ENCODE peak calls at places on chromosomes 13 and 19, in four cellular contexts. I is CD8-positive, alpha-beta T cell; P is gastrocnemius medialis; W is psoas muscle. S is an unnamed sample.
A peak's percentile ranks its signal among the peaks of the same experiment; 100 is the strongest.

GRCh38 chr13:98216135-98216565 is 39.1 kb upstream of the RNF113B start:
- ATAC-seq in I (no peak), P (no peak), W (peak; percentile 26), S (no peak)

GRCh38 chr13:77218274-77218673 is 108.6 kb downstream of the MYCBP2 start:
- ATAC-seq in I (no peak), P (no peak), W (no peak), S (no peak)

GRCh38 chr13:27792393-27793218 is at the start of gene GSX1:
- ATAC-seq in I (peak; percentile 79), P (no peak), W (peak; percentile 86), S (peak; percentile 71)

GRCh38 chr19:13978306-13978705 is 26.0 kb downstream of the DCAF15 start:
- ATAC-seq in I (peak; percentile 46), P (no peak), W (peak; percentile 43), S (peak; percentile 87)

GRCh38 chr19:46040952-46041500 is at the start of gene IGFL4:
- ATAC-seq in I (no peak), P (no peak), W (no peak), S (no peak)

GRCh38 chr13:96091164-96091931 is 1.4 kb downstream of the HS6ST3 start:
- ATAC-seq in I (no peak), P (peak; percentile 35), W (no peak), S (peak; percentile 31)

GRCh38 chr13:102276479-102276878 is 125.4 kb downstream of the FGF14 start:
- ATAC-seq in I (no peak), P (no peak), W (no peak), S (no peak)

GRCh38 chr13:97101912-97102311 is 107.6 kb upstream of the OXGR1 start:
- ATAC-seq in I (no peak), P (no peak), W (no peak), S (no peak)

GRCh38 chr19:33681081-33681680 is 59.4 kb downstream of the CHST8 start:
- ATAC-seq in I (no peak), P (no peak), W (no peak), S (no peak)

GRCh38 chr13:40149611-40150283 is 494.3 kb downstream of the COG6 start:
- ATAC-seq in I (no peak), P (peak; percentile 81), W (peak; percentile 55), S (peak; percentile 88)

GRCh38 chr13:40895715-40896184 is 106.3 kb downstream of the SLC25A15 start:
- ATAC-seq in I (no peak), P (no peak), W (no peak), S (no peak)

GRCh38 chr19:47231215-47232054 is 436 bp upstream of the BBC3 start:
- ATAC-seq in I (peak; percentile 54), P (peak; percentile 40), W (peak; percentile 48), S (peak; percentile 54)

GRCh38 chr13:111993701-111994100 is 73.2 kb upstream of the SOX1 start:
- ATAC-seq in I (no peak), P (no peak), W (no peak), S (no peak)

GRCh38 chr13:94640676-94641075 is 39.0 kb downstream of the GPR180 start:
- ATAC-seq in I (no peak), P (no peak), W (no peak), S (no peak)

GRCh38 chr19:49073514-49074378 is 1.2 kb upstream of the KCNA7 start:
- ATAC-seq in I (no peak), P (peak; percentile 72), W (peak; percentile 82), S (no peak)

GRCh38 chr13:28981530-28981929 is 161.4 kb downstream of the MTUS2 start:
- ATAC-seq in I (no peak), P (no peak), W (no peak), S (no peak)

GRCh38 chr13:20064128-20064527 is 96.7 kb downstream of the GJA3 start:
- ATAC-seq in I (no peak), P (no peak), W (no peak), S (no peak)

GRCh38 chr13:43180837-43181236 is 157.5 kb downstream of the DNAJC15 start:
- ATAC-seq in I (no peak), P (no peak), W (no peak), S (no peak)

GRCh38 chr13:42497798-42498197 is 76.2 kb upstream of the TNFSF11 start:
- ATAC-seq in I (no peak), P (no peak), W (no peak), S (no peak)

GRCh38 chr13:39815345-39816111 is 160.1 kb downstream of the COG6 start:
- ATAC-seq in I (no peak), P (no peak), W (no peak), S (peak; percentile 8)

GRCh38 chr19:41334793-41335192 is 18.9 kb downstream of the TGFB1 start:
- ATAC-seq in I (no peak), P (no peak), W (no peak), S (no peak)

GRCh38 chr13:111966969-111967368 is 100.0 kb upstream of the SOX1 start:
- ATAC-seq in I (no peak), P (no peak), W (no peak), S (no peak)

GRCh38 chr13:80386592-80386991 is 45.7 kb upstream of the SPRY2 start:
- ATAC-seq in I (no peak), P (no peak), W (no peak), S (no peak)

GRCh38 chr13:50224534-50224933 is 209.3 kb downstream of the KCNRG start:
- ATAC-seq in I (no peak), P (no peak), W (no peak), S (no peak)

DNA sequence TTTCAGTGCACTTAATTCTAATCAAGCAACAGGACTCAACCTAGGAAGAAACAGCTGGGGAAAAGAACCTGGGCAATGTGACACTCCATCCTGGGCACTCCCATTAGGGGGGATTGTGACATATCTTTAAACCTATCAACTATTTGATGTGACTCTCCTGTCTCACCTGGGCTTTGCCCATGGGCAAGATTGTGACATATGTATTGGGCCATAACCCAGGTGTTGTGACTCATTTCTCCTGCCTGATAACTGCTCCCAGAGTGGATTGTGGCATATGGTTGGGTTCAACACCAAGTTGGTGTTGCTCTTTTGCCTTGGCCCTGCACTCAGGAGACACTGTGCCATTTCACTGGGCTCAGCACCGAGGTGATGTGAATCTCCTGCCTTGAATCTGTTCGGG is 82.6 kb downstream of the ZNF723 start:
- ATAC-seq in I (no peak), P (no peak), W (no peak), S (no peak)
- H3K27ac ChIP-seq in I (no peak overlapping the region), P (no peak overlapping the region), W (no peak overlapping the region), S (no peak overlapping the region)

DNA sequence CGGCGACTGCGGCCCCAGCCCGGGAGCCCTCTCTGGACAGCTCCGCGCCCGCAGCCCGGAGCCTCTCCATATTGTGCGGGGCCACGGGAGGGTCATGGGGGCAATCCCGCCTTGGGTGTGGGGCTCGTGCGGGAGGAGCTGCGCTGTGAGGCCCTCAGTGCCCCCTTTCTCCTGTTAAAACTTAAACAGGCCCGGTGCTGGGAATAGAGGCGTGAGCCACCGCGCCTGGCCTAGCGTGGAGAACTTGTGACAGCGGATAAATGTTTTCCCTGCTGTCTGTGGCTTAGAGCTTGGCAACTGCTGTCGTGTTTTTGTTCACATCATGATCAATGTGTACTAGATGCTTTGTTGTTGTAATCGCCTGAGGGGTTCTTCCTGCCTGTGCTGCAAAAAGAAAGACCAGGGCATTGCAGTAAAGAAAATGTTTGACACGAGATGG is 588 bp downstream of the ZNF844 start:
- ATAC-seq in I (peak; percentile 23), P (peak; percentile 51), W (peak; percentile 39), S (peak; percentile 17)
- H3K27ac ChIP-seq in I (peak overlapping the region; percentile 69), P (peak overlapping the region; percentile 97), W (peak overlapping the region; percentile 97), S (peak overlapping the region; percentile 97)

GRCh38 chr19:35320285-35320706 is 8.7 kb upstream of the CD22 start:
- ATAC-seq in I (no peak), P (no peak), W (no peak), S (no peak)
- H3K27ac ChIP-seq in I (no peak overlapping the region), P (no peak overlapping the region), W (no peak overlapping the region), S (no peak overlapping the region)

GRCh38 chr19:35720163-35720524 is 2.3 kb downstream of the KMT2B start:
- ATAC-seq in I (no peak), P (no peak), W (no peak), S (no peak)

GRCh38 chr19:35722897-35723296 is 5.1 kb downstream of the KMT2B start:
- ATAC-seq in I (no peak), P (no peak), W (no peak), S (no peak)

GRCh38 chr19:35720648-35721047 is 2.8 kb downstream of the KMT2B start:
- ATAC-seq in I (no peak), P (no peak), W (no peak), S (no peak)

GRCh38 chr19:35722461-35722860 is 4.7 kb downstream of the KMT2B start:
- ATAC-seq in I (no peak), P (no peak), W (no peak), S (no peak)

GRCh38 chr19:35721374-35721773 is 3.6 kb downstream of the KMT2B start:
- ATAC-seq in I (no peak), P (no peak), W (no peak), S (no peak)
- H3K27ac ChIP-seq in I (no peak overlapping the region), P (no peak overlapping the region), W (no peak overlapping the region), S (no peak overlapping the region)

DNA sequence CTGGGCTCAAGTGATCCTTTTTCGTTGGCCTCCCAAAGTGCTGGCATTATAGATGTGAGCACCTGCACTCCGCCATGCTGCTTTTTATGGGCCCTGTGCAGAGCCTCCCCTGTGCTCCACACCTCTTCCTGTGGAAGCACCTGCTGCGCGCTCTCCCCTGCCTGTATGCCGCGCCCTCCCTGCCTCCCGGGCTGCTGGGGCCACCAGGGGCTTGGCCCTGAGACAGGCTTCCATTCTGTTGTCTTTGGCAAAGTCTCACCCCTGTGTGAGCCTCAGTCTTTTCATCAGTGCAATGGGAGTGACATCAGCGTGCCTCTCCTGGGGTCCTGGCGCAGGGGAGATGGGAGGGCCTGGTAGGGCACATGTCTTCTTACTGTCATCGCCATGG is 1.3 kb downstream of the FAM174C start:
- ATAC-seq in I (no peak), P (no peak), W (no peak), S (no peak)
- H3K27ac ChIP-seq in I (peak overlapping the region; percentile 84), P (peak overlapping the region; percentile 99), W (peak overlapping the region; percentile 99), S (peak overlapping the region; percentile 94)

GRCh38 chr19:58520257-58520599 is 618 bp upstream of the ZBTB45 start:
- ATAC-seq in I (no peak), P (no peak), W (no peak), S (no peak)

GRCh38 chr19:58519087-58519354 is 589 bp downstream of the ZBTB45 start:
- ATAC-seq in I (peak; percentile 14), P (peak; percentile 40), W (peak; percentile 50), S (peak; percentile 63)

GRCh38 chr19:58516964-58517833 is 2.4 kb downstream of the ZBTB45 start:
- ATAC-seq in I (no peak), P (no peak), W (no peak), S (no peak)

GRCh38 chr19:58519355-58520256 is at the start of gene ZBTB45:
- ATAC-seq in I (peak; percentile 80), P (peak; percentile 93), W (peak; percentile 91), S (peak; percentile 91)

DNA sequence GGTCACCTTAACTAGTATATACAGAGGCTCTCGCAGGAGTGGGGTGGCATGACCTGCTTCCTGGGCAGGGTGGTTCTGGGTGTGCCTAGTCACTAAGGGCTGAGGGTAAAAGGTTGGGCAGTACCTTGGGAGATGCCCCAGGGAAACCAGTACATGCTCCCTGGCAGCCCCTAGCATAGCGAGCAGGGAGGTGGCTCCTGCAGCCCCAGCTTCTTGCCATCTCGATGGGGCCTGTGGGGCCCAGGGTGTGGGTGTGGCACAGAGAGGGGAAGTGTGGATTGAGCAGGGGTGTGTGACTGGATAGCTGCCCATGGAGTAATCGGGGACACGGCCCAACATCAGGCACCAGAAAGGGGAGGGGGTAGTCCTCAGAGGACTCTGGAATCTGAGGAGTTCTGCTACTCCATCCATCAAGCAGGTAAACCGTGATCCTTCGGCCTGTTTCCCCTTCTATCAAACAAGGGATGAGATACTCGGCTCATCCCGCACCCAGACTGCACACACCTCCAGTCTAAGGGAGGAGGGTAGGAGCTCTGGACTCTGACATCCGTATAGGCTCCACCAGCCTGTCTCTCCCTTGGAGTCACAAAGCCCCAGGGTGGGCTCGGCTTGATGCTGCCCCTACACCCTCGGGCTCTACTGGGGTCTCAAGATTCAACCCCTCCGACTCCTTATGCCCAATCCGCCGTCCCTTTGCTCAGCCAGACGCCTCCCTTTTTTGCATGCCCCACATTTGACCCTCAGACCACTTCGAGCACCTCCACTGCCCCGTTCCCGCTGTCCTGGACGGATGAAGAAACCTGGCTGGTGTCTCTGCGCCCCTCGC is 1.1 kb downstream of the ZBTB45 start:
- ATAC-seq in I (no peak), P (no peak), W (no peak), S (no peak)
- H3K27ac ChIP-seq in I (peak overlapping the region; percentile 74), P (peak overlapping the region; percentile 94), W (peak overlapping the region; percentile 97), S (peak overlapping the region; percentile 96)